ENCODE peak calls at places on chromosomes 7 and 10, in five cellular contexts. One of them, this sample, is unnamed.

GRCh38 chr10:4943821-4944220 is 19.4 kb upstream of the AKR1C1 start:
- DNase-seq in mesothelial cell of epicardium: no peak
- DNase-seq in prostate gland: no peak
- DNase-seq in Calu3: no peak
- DNase-seq in lower leg skin: no peak
- DNase-seq in this sample: no peak

GRCh38 chr10:76428541-76429330 is 997.3 kb downstream of the LRMDA start:
- DNase-seq in Calu3: no peak
- DNase-seq in mesothelial cell of epicardium: no peak
- DNase-seq in lower leg skin: no peak
- DNase-seq in prostate gland: no peak
- DNase-seq in this sample: no peak

GRCh38 chr7:34330308-34330707 is 327.7 kb upstream of the NPSR1 start:
- DNase-seq in mesothelial cell of epicardium: no peak
- DNase-seq in Calu3: no peak
- DNase-seq in lower leg skin: no peak
- DNase-seq in prostate gland: no peak
- DNase-seq in this sample: no peak

GRCh38 chr7:81623251-81623855 is 146.5 kb downstream of the HGF start:
- DNase-seq in prostate gland: no peak
- DNase-seq in lower leg skin: no peak
- DNase-seq in mesothelial cell of epicardium: no peak
- DNase-seq in Calu3: no peak
- DNase-seq in this sample: no peak

GRCh38 chr7:80611779-80612178 is 26.7 kb upstream of the CD36 start:
- DNase-seq in mesothelial cell of epicardium: no peak
- DNase-seq in lower leg skin: no peak
- DNase-seq in prostate gland: peak
- DNase-seq in Calu3: peak
- DNase-seq in this sample: peak

GRCh38 chr7:27247452-27248426 is 5.1 kb downstream of the EVX1 start:
- DNase-seq in mesothelial cell of epicardium: no peak
- DNase-seq in lower leg skin: no peak
- DNase-seq in prostate gland: no peak
- DNase-seq in Calu3: no peak
- DNase-seq in this sample: no peak

GRCh38 chr7:7395785-7396184 is 139.9 kb downstream of the COL28A1 start:
- DNase-seq in mesothelial cell of epicardium: no peak
- DNase-seq in prostate gland: no peak
- DNase-seq in Calu3: no peak
- DNase-seq in lower leg skin: no peak
- DNase-seq in this sample: no peak

GRCh38 chr10:102808380-102808779 is 28.8 kb downstream of the CYP17A1 start:
- DNase-seq in lower leg skin: no peak
- DNase-seq in Calu3: no peak
- DNase-seq in prostate gland: no peak
- DNase-seq in mesothelial cell of epicardium: no peak
- DNase-seq in this sample: no peak

GRCh38 chr7:129644634-129645230 is 33.2 kb downstream of the NRF1 start:
- DNase-seq in mesothelial cell of epicardium: no peak
- DNase-seq in Calu3: peak
- DNase-seq in lower leg skin: no peak
- DNase-seq in prostate gland: no peak
- DNase-seq in this sample: no peak

GRCh38 chr10:50504389-50504788 is 119.4 kb downstream of the SGMS1 start:
- DNase-seq in lower leg skin: no peak
- DNase-seq in mesothelial cell of epicardium: no peak
- DNase-seq in Calu3: no peak
- DNase-seq in prostate gland: no peak
- DNase-seq in this sample: no peak

GRCh38 chr10:46530249-46531186 is 25.9 kb downstream of the GPRIN2 start:
- DNase-seq in lower leg skin: no peak
- DNase-seq in Calu3: no peak
- DNase-seq in prostate gland: no peak
- DNase-seq in mesothelial cell of epicardium: no peak
- DNase-seq in this sample: no peak

GRCh38 chr10:102431452-102432124 is 786 bp downstream of the CUEDC2 start:
- DNase-seq in lower leg skin: no peak
- DNase-seq in Calu3: no peak
- DNase-seq in mesothelial cell of epicardium: peak
- DNase-seq in prostate gland: no peak
- DNase-seq in this sample: no peak

GRCh38 chr10:63885159-63885558 is 364.0 kb downstream of the REEP3 start:
- DNase-seq in Calu3: no peak
- DNase-seq in prostate gland: no peak
- DNase-seq in lower leg skin: no peak
- DNase-seq in mesothelial cell of epicardium: no peak
- DNase-seq in this sample: no peak

GRCh38 chr7:132654150-132654549 is 77.9 kb upstream of the PLXNA4 start:
- DNase-seq in prostate gland: no peak
- DNase-seq in lower leg skin: no peak
- DNase-seq in mesothelial cell of epicardium: no peak
- DNase-seq in Calu3: no peak
- DNase-seq in this sample: no peak

GRCh38 chr7:79405368-79405767 is 48.1 kb downstream of the MAGI2 start:
- DNase-seq in mesothelial cell of epicardium: no peak
- DNase-seq in lower leg skin: no peak
- DNase-seq in Calu3: no peak
- DNase-seq in prostate gland: no peak
- DNase-seq in this sample: no peak

GRCh38 chr10:73780301-73780700 is 1.5 kb upstream of the CHCHD1 start:
- DNase-seq in mesothelial cell of epicardium: no peak
- DNase-seq in prostate gland: no peak
- DNase-seq in lower leg skin: no peak
- DNase-seq in Calu3: no peak
- DNase-seq in this sample: no peak

GRCh38 chr10:73780966-73781365 is 882 bp upstream of the CHCHD1 start:
- DNase-seq in Calu3: no peak
- DNase-seq in prostate gland: no peak
- DNase-seq in lower leg skin: no peak
- DNase-seq in mesothelial cell of epicardium: no peak
- DNase-seq in this sample: no peak

GRCh38 chr10:73781548-73781878 is 335 bp upstream of the CHCHD1 start:
- DNase-seq in lower leg skin: no peak
- DNase-seq in mesothelial cell of epicardium: no peak
- DNase-seq in prostate gland: no peak
- DNase-seq in Calu3: no peak
- DNase-seq in this sample: no peak

GRCh38 chr10:73782749-73783085 is 869 bp downstream of the CHCHD1 start:
- DNase-seq in Calu3: no peak
- DNase-seq in prostate gland: no peak
- DNase-seq in mesothelial cell of epicardium: no peak
- DNase-seq in lower leg skin: no peak
- DNase-seq in this sample: no peak

GRCh38 chr10:73781879-73782748 is at the start of gene CHCHD1:
- DNase-seq in prostate gland: peak
- DNase-seq in lower leg skin: peak
- DNase-seq in Calu3: peak
- DNase-seq in mesothelial cell of epicardium: peak
- DNase-seq in this sample: peak
- TF ChIP-seq CTCF in prostate gland: peak
- TF ChIP-seq CTCF in lower leg skin: no peak
- TF ChIP-seq CTCF in Calu3: no peak
- TF ChIP-seq CTCF in mesothelial cell of epicardium: no peak
- TF ChIP-seq CTCF in this sample: no peak

DNA sequence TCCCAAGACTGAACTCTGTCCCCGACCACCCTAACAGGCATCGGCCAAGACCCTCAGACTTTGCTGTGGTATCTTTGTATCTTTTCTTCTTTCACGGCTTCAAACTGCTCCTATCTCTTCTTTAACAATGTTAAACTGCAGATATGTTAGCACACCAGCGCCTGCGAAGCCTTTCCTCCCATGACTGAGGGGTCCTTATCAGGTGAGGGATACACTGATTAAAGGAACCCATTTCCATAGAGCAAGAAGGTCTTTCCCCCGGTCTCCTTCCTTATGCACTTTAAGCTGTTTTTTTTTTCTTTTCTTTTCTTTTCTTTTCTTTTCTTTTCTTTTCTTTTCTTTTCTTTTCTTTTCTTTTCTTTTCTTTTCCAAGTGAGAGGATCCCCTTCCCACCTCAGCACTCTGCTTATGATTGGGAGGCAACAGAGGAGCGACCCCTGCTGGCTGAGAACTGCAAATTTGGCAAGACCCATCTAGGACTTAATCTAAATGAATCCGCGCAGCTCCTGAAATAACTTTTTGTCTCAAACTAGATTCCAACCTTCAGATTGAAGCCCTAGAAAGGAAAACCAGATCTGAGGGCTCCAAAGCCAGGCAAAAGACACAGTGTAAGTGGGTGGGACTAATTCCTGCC is 109.9 kb downstream of the ITGB8 start:
- DNase-seq in lower leg skin: no peak
- DNase-seq in prostate gland: no peak
- DNase-seq in mesothelial cell of epicardium: no peak
- DNase-seq in Calu3: peak
- DNase-seq in this sample: no peak
- TF ChIP-seq CTCF in lower leg skin: no peak
- TF ChIP-seq CTCF in prostate gland: no peak
- TF ChIP-seq CTCF in mesothelial cell of epicardium: no peak
- TF ChIP-seq CTCF in Calu3: peak
- TF ChIP-seq CTCF in this sample: peak

GRCh38 chr10:79072994-79073654 is 4.4 kb downstream of the ZMIZ1 start:
- DNase-seq in Calu3: no peak
- DNase-seq in lower leg skin: no peak
- DNase-seq in mesothelial cell of epicardium: no peak
- DNase-seq in prostate gland: no peak
- DNase-seq in this sample: no peak
- TF ChIP-seq CTCF in Calu3: no peak
- TF ChIP-seq CTCF in lower leg skin: no peak
- TF ChIP-seq CTCF in mesothelial cell of epicardium: no peak
- TF ChIP-seq CTCF in prostate gland: no peak
- TF ChIP-seq CTCF in this sample: no peak

GRCh38 chr7:46834921-46835320 is 747.0 kb downstream of the TNS3 start:
- DNase-seq in Calu3: no peak
- DNase-seq in lower leg skin: no peak
- DNase-seq in prostate gland: no peak
- DNase-seq in mesothelial cell of epicardium: no peak
- DNase-seq in this sample: no peak
- TF ChIP-seq CTCF in Calu3: no peak
- TF ChIP-seq CTCF in lower leg skin: no peak
- TF ChIP-seq CTCF in prostate gland: no peak
- TF ChIP-seq CTCF in mesothelial cell of epicardium: no peak
- TF ChIP-seq CTCF in this sample: no peak

GRCh38 chr7:55124989-55125875 is 106.4 kb downstream of the EGFR start:
- DNase-seq in mesothelial cell of epicardium: no peak
- DNase-seq in prostate gland: no peak
- DNase-seq in Calu3: no peak
- DNase-seq in lower leg skin: no peak
- DNase-seq in this sample: no peak
- TF ChIP-seq CTCF in mesothelial cell of epicardium: no peak
- TF ChIP-seq CTCF in prostate gland: no peak
- TF ChIP-seq CTCF in Calu3: no peak
- TF ChIP-seq CTCF in lower leg skin: no peak
- TF ChIP-seq CTCF in this sample: no peak

DNA sequence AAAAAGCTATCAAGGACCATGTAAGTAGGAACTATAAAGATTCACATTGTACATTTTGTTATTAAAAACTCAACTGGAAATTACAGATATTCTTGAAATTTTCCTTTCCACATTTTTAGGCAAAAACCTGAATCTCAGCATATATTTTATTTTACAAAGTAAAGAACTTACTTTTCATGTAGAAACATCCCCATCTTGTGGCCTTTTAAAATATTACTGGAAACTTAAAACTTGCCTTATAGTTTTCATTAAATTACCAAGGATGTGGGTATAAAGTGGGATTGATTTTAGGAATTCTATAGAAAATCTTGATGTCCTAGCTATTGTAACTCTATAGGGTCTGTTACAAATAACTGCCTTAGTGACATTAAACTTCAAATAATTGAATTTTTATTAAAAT is 10.6 kb downstream of the DBF4 start:
- DNase-seq in mesothelial cell of epicardium: no peak
- DNase-seq in lower leg skin: no peak
- DNase-seq in Calu3: no peak
- DNase-seq in prostate gland: no peak
- DNase-seq in this sample: no peak
- TF ChIP-seq CTCF in mesothelial cell of epicardium: peak
- TF ChIP-seq CTCF in lower leg skin: no peak
- TF ChIP-seq CTCF in Calu3: no peak
- TF ChIP-seq CTCF in prostate gland: peak
- TF ChIP-seq CTCF in this sample: peak

DNA sequence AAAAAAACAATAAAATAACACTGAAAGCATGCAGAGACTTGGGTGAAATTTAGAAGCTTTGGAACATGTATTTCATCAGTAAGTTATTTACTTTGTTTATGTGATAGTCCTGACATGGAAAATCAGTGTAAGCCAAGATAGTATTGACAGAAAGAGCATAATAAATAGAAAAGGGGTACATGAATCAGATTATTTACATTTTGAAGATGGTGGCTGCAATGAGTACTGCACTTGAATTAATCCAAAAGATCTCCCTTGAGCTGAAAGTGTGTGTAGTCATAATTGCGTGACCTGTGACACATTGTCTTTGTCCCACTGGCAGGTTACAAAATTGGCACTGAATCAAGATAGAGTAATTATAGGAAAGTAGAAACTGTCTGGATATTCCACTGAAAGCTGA is 562.9 kb downstream of the GFRA1 start:
- DNase-seq in prostate gland: no peak
- DNase-seq in lower leg skin: no peak
- DNase-seq in mesothelial cell of epicardium: no peak
- DNase-seq in Calu3: no peak
- DNase-seq in this sample: no peak
- TF ChIP-seq CTCF in prostate gland: no peak
- TF ChIP-seq CTCF in lower leg skin: no peak
- TF ChIP-seq CTCF in mesothelial cell of epicardium: peak
- TF ChIP-seq CTCF in Calu3: no peak
- TF ChIP-seq CTCF in this sample: no peak

GRCh38 chr7:138727336-138728099 is 26.4 kb upstream of the SVOPL start:
- DNase-seq in mesothelial cell of epicardium: no peak
- DNase-seq in prostate gland: peak
- DNase-seq in Calu3: no peak
- DNase-seq in lower leg skin: no peak
- DNase-seq in this sample: no peak

GRCh38 chr7:138729444-138729843 is 28.3 kb upstream of the SVOPL start:
- DNase-seq in lower leg skin: no peak
- DNase-seq in prostate gland: no peak
- DNase-seq in Calu3: no peak
- DNase-seq in mesothelial cell of epicardium: no peak
- DNase-seq in this sample: no peak

GRCh38 chr7:138726288-138726687 is 25.1 kb upstream of the SVOPL start:
- DNase-seq in prostate gland: no peak
- DNase-seq in Calu3: peak
- DNase-seq in lower leg skin: no peak
- DNase-seq in mesothelial cell of epicardium: no peak
- DNase-seq in this sample: no peak
- TF ChIP-seq CTCF in prostate gland: no peak
- TF ChIP-seq CTCF in Calu3: no peak
- TF ChIP-seq CTCF in lower leg skin: no peak
- TF ChIP-seq CTCF in mesothelial cell of epicardium: no peak
- TF ChIP-seq CTCF in this sample: no peak

DNA sequence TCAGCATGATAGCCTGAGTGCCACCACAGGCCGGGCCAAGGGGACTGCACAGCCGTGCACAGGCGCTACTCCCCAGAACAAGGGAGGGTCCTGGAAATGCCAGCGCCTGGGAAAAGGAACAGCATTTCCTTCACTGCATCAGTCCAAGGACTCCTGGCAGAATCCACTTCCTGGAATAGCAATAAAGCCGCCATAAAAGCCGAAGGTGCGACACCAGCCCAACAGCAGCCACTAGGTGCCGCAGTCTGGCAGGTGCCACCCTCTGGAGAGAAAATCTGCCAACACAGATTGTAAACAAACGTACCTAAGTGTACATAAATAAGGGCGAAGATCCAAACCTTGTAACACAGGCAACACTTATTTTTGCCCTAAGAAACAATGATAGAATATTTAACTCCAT is 22.3 kb downstream of the VOPP1 start:
- DNase-seq in prostate gland: peak
- DNase-seq in lower leg skin: no peak
- DNase-seq in mesothelial cell of epicardium: no peak
- DNase-seq in Calu3: peak
- DNase-seq in this sample: peak
- TF ChIP-seq CTCF in prostate gland: peak
- TF ChIP-seq CTCF in lower leg skin: no peak
- TF ChIP-seq CTCF in mesothelial cell of epicardium: no peak
- TF ChIP-seq CTCF in Calu3: peak
- TF ChIP-seq CTCF in this sample: peak

This sample was measured in heart left ventricle.